ENCODE peak calls at places on chromosomes 2 and 18, in eight cellular contexts. One of them, this sample, is unnamed.

GRCh38 chr2:223889133-223889769 is 51.9 kb upstream of the AP1S3 start:
- DNase-seq in PC-3: no peak
- DNase-seq in OCI-LY7: no peak
- DNase-seq in HCT116: no peak
- DNase-seq in GM23338: no peak
- DNase-seq in hepatocyte: no peak
- DNase-seq in MM.1S: no peak
- DNase-seq in GM23248: no peak
- DNase-seq in this sample: no peak

GRCh38 chr2:3704647-3705046 is 1.3 kb downstream of the DCDC2C start:
- DNase-seq in PC-3: no peak
- DNase-seq in OCI-LY7: no peak
- DNase-seq in HCT116: no peak
- DNase-seq in GM23338: peak; percentile 3
- DNase-seq in hepatocyte: no peak
- DNase-seq in MM.1S: no peak
- DNase-seq in GM23248: no peak
- DNase-seq in this sample: peak; percentile 37

GRCh38 chr2:39483530-39483929 is 46.4 kb upstream of the MAP4K3 start:
- DNase-seq in PC-3: no peak
- DNase-seq in OCI-LY7: no peak
- DNase-seq in HCT116: no peak
- DNase-seq in GM23338: no peak
- DNase-seq in hepatocyte: no peak
- DNase-seq in MM.1S: no peak
- DNase-seq in GM23248: no peak
- DNase-seq in this sample: no peak

GRCh38 chr2:46020416-46020815 is 276.8 kb upstream of the EPAS1 start:
- DNase-seq in PC-3: peak; percentile 48
- DNase-seq in OCI-LY7: no peak
- DNase-seq in HCT116: no peak
- DNase-seq in GM23338: no peak
- DNase-seq in hepatocyte: no peak
- DNase-seq in MM.1S: no peak
- DNase-seq in GM23248: peak; percentile 58
- DNase-seq in this sample: no peak

GRCh38 chr18:36593001-36593400 is 235.8 kb downstream of the TPGS2 start:
- DNase-seq in PC-3: no peak
- DNase-seq in OCI-LY7: no peak
- DNase-seq in HCT116: no peak
- DNase-seq in GM23338: no peak
- DNase-seq in hepatocyte: no peak
- DNase-seq in MM.1S: no peak
- DNase-seq in GM23248: peak; percentile 40
- DNase-seq in this sample: no peak

GRCh38 chr18:63132819-63133200 is 186.8 kb downstream of the BCL2 start:
- DNase-seq in PC-3: peak; percentile 7
- DNase-seq in OCI-LY7: no peak
- DNase-seq in HCT116: no peak
- DNase-seq in GM23338: no peak
- DNase-seq in hepatocyte: peak; percentile 13
- DNase-seq in MM.1S: no peak
- DNase-seq in GM23248: no peak
- DNase-seq in this sample: no peak

GRCh38 chr2:15554525-15555218 is 6.5 kb downstream of the NBAS start:
- DNase-seq in PC-3: no peak
- DNase-seq in OCI-LY7: no peak
- DNase-seq in HCT116: no peak
- DNase-seq in GM23338: no peak
- DNase-seq in hepatocyte: no peak
- DNase-seq in MM.1S: no peak
- DNase-seq in GM23248: peak; percentile 16
- DNase-seq in this sample: no peak

GRCh38 chr2:127049927-127050802 is 56.8 kb downstream of the BIN1 start:
- DNase-seq in PC-3: peak; percentile 54
- DNase-seq in OCI-LY7: peak; percentile 52
- DNase-seq in HCT116: no peak
- DNase-seq in GM23338: peak; percentile 82
- DNase-seq in hepatocyte: peak; percentile 88
- DNase-seq in MM.1S: peak; percentile 33
- DNase-seq in GM23248: peak; percentile 75
- DNase-seq in this sample: peak; percentile 81

GRCh38 chr2:119553687-119554344 is 9.6 kb downstream of the CFAP221 start:
- DNase-seq in PC-3: no peak
- DNase-seq in OCI-LY7: no peak
- DNase-seq in HCT116: no peak
- DNase-seq in GM23338: no peak
- DNase-seq in hepatocyte: no peak
- DNase-seq in MM.1S: no peak
- DNase-seq in GM23248: no peak
- DNase-seq in this sample: no peak

GRCh38 chr18:63867368-63867767 is 20.1 kb upstream of the SERPINB2 start:
- DNase-seq in PC-3: no peak
- DNase-seq in OCI-LY7: no peak
- DNase-seq in HCT116: no peak
- DNase-seq in GM23338: no peak
- DNase-seq in hepatocyte: no peak
- DNase-seq in MM.1S: no peak
- DNase-seq in GM23248: peak; percentile 17
- DNase-seq in this sample: no peak

GRCh38 chr2:70674636-70675430 is 93.2 kb downstream of the ADD2 start:
- DNase-seq in PC-3: no peak
- DNase-seq in OCI-LY7: no peak
- DNase-seq in HCT116: no peak
- DNase-seq in GM23338: no peak
- DNase-seq in hepatocyte: no peak
- DNase-seq in MM.1S: no peak
- DNase-seq in GM23248: no peak
- DNase-seq in this sample: no peak

GRCh38 chr2:207046642-207047213 is 107.4 kb downstream of the CPO start:
- DNase-seq in PC-3: peak; percentile 33
- DNase-seq in OCI-LY7: no peak
- DNase-seq in HCT116: no peak
- DNase-seq in GM23338: no peak
- DNase-seq in hepatocyte: no peak
- DNase-seq in MM.1S: peak; percentile 40
- DNase-seq in GM23248: peak; percentile 70
- DNase-seq in this sample: no peak

GRCh38 chr2:138071720-138072719 is 107.7 kb downstream of the HNMT start:
- DNase-seq in PC-3: peak; percentile 97
- DNase-seq in OCI-LY7: no peak
- DNase-seq in HCT116: no peak
- DNase-seq in GM23338: no peak
- DNase-seq in hepatocyte: peak; percentile 41
- DNase-seq in MM.1S: no peak
- DNase-seq in GM23248: no peak
- DNase-seq in this sample: peak; percentile 80

GRCh38 chr18:40949138-40949949 is 1005.7 kb upstream of the PIK3C3 start:
- DNase-seq in PC-3: no peak
- DNase-seq in OCI-LY7: no peak
- DNase-seq in HCT116: no peak
- DNase-seq in GM23338: no peak
- DNase-seq in hepatocyte: no peak
- DNase-seq in MM.1S: no peak
- DNase-seq in GM23248: peak; percentile 1
- DNase-seq in this sample: no peak

GRCh38 chr2:233976087-233976486 is 58.9 kb downstream of the TRPM8 start:
- DNase-seq in PC-3: peak; percentile 20
- DNase-seq in OCI-LY7: no peak
- DNase-seq in HCT116: no peak
- DNase-seq in GM23338: no peak
- DNase-seq in hepatocyte: no peak
- DNase-seq in MM.1S: no peak
- DNase-seq in GM23248: no peak
- DNase-seq in this sample: no peak

GRCh38 chr2:233979748-233980147 is 62.6 kb downstream of the TRPM8 start:
- DNase-seq in PC-3: peak; percentile 55
- DNase-seq in OCI-LY7: no peak
- DNase-seq in HCT116: no peak
- DNase-seq in GM23338: no peak
- DNase-seq in hepatocyte: no peak
- DNase-seq in MM.1S: no peak
- DNase-seq in GM23248: peak; percentile 42
- DNase-seq in this sample: no peak

GRCh38 chr2:233977296-233977837 is 60.2 kb downstream of the TRPM8 start:
- DNase-seq in PC-3: no peak
- DNase-seq in OCI-LY7: no peak
- DNase-seq in HCT116: no peak
- DNase-seq in GM23338: peak; percentile 26
- DNase-seq in hepatocyte: no peak
- DNase-seq in MM.1S: no peak
- DNase-seq in GM23248: no peak
- DNase-seq in this sample: peak; percentile 24

GRCh38 chr2:233974530-233975071 is 57.4 kb downstream of the TRPM8 start:
- DNase-seq in PC-3: peak; percentile 96
- DNase-seq in OCI-LY7: no peak
- DNase-seq in HCT116: peak; percentile 98
- DNase-seq in GM23338: no peak
- DNase-seq in hepatocyte: peak; percentile 71
- DNase-seq in MM.1S: no peak
- DNase-seq in GM23248: peak; percentile 93
- DNase-seq in this sample: no peak

DNA sequence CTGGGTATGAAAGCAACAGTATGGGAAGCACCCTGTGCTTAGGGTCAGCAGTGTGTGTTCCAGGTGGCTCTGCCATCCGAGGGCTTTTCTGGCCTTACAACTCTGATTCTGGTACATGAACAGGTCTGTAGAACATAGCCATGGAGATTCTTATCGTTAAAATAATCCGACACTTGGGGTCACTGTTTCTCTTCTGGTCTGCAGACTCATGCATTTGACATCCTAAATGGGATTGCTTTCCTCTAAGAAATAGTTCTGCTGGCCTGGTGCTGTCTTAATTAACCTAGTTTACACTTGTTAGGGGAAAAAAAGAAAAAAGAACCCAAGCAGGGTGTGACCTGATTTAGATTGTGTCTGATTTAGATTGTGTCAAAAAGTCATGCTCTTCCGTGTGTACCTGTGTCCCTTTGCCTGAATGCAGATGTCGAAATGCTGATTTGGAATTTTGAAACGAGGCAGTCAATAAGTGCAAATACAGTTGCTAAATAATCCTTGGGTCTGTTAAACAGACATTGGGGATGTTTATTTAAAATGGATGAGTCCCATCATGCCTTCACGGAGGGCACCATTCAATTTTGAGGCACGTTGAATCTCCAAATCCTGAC is 59.6 kb downstream of the TRPM8 start:
- DNase-seq in PC-3: peak; percentile 85
- DNase-seq in OCI-LY7: peak; percentile 41
- DNase-seq in HCT116: peak; percentile 62
- DNase-seq in GM23338: peak; percentile 69
- DNase-seq in hepatocyte: peak; percentile 63
- DNase-seq in MM.1S: peak; percentile 18
- DNase-seq in GM23248: peak; percentile 75
- DNase-seq in this sample: peak; percentile 68
- TF ChIP-seq EZH2phosphoT487 in PC-3: no peak
- TF ChIP-seq EZH2phosphoT487 in OCI-LY7: no peak
- TF ChIP-seq EZH2phosphoT487 in HCT116: no peak
- TF ChIP-seq EZH2phosphoT487 in GM23338: no peak
- TF ChIP-seq EZH2phosphoT487 in hepatocyte: no peak
- TF ChIP-seq EZH2phosphoT487 in MM.1S: no peak
- TF ChIP-seq EZH2phosphoT487 in GM23248: no peak
- TF ChIP-seq EZH2phosphoT487 in this sample: no peak

DNA sequence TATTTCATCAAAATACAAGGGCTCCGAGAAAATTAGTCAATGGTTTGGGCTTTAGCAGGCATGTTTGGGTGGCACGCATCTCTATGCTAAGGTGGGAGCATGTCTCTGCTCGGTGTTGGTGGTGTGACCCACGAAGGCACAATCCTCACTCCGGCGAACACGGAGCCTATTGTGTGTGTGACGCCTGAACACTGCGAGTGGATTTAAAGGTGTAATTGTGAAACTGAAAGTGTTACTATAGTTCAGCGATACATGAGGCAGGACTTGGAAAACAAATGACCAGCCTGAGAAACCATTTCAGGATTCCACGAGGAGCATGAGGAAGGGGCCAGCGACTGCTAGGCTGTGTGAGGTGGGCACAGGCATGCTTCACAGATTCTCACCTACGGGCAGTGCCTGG is 41.7 kb upstream of the LDLRAD4 start:
- DNase-seq in PC-3: no peak
- DNase-seq in OCI-LY7: no peak
- DNase-seq in HCT116: no peak
- DNase-seq in GM23338: no peak
- DNase-seq in hepatocyte: no peak
- DNase-seq in MM.1S: no peak
- DNase-seq in GM23248: no peak
- DNase-seq in this sample: no peak
- H3K27ac ChIP-seq in PC-3: no peak overlapping the region
- H3K27ac ChIP-seq in OCI-LY7: no peak overlapping the region
- H3K27ac ChIP-seq in HCT116: no peak overlapping the region
- H3K27ac ChIP-seq in GM23338: no peak overlapping the region
- H3K27ac ChIP-seq in hepatocyte: no peak overlapping the region
- H3K27ac ChIP-seq in MM.1S: no peak overlapping the region
- H3K27ac ChIP-seq in GM23248: no peak overlapping the region
- H3K27ac ChIP-seq in this sample: no peak overlapping the region

GRCh38 chr2:287471-287885 is 413 bp downstream of the ALKAL2 start:
- DNase-seq in PC-3: no peak
- DNase-seq in OCI-LY7: no peak
- DNase-seq in HCT116: no peak
- DNase-seq in GM23338: peak; percentile 67
- DNase-seq in hepatocyte: peak; percentile 59
- DNase-seq in MM.1S: no peak
- DNase-seq in GM23248: peak; percentile 42
- DNase-seq in this sample: peak; percentile 68

GRCh38 chr2:290090-290722 is 2.3 kb upstream of the ALKAL2 start:
- DNase-seq in PC-3: peak; percentile 80
- DNase-seq in OCI-LY7: no peak
- DNase-seq in HCT116: no peak
- DNase-seq in GM23338: peak; percentile 80
- DNase-seq in hepatocyte: peak; percentile 83
- DNase-seq in MM.1S: no peak
- DNase-seq in GM23248: peak; percentile 81
- DNase-seq in this sample: peak; percentile 81

GRCh38 chr2:288002-288742 is at the start of gene ALKAL2:
- DNase-seq in PC-3: no peak
- DNase-seq in OCI-LY7: no peak
- DNase-seq in HCT116: no peak
- DNase-seq in GM23338: peak; percentile 56
- DNase-seq in hepatocyte: peak; percentile 43
- DNase-seq in MM.1S: no peak
- DNase-seq in GM23248: peak; percentile 46
- DNase-seq in this sample: peak; percentile 66

GRCh38 chr2:289362-290089 is 1.6 kb upstream of the ALKAL2 start:
- DNase-seq in PC-3: peak; percentile 25
- DNase-seq in OCI-LY7: no peak
- DNase-seq in HCT116: no peak
- DNase-seq in GM23338: peak; percentile 57
- DNase-seq in hepatocyte: peak; percentile 23
- DNase-seq in MM.1S: no peak
- DNase-seq in GM23248: peak; percentile 45
- DNase-seq in this sample: peak; percentile 55

GRCh38 chr2:288743-289361 is 961 bp upstream of the ALKAL2 start:
- DNase-seq in PC-3: no peak
- DNase-seq in OCI-LY7: no peak
- DNase-seq in HCT116: no peak
- DNase-seq in GM23338: peak; percentile 71
- DNase-seq in hepatocyte: peak; percentile 23
- DNase-seq in MM.1S: no peak
- DNase-seq in GM23248: no peak
- DNase-seq in this sample: peak; percentile 23
- TF ChIP-seq EZH2phosphoT487 in PC-3: no peak
- TF ChIP-seq EZH2phosphoT487 in OCI-LY7: no peak
- TF ChIP-seq EZH2phosphoT487 in HCT116: no peak
- TF ChIP-seq EZH2phosphoT487 in GM23338: no peak
- TF ChIP-seq EZH2phosphoT487 in hepatocyte: peak; percentile 60
- TF ChIP-seq EZH2phosphoT487 in MM.1S: no peak
- TF ChIP-seq EZH2phosphoT487 in GM23248: no peak
- TF ChIP-seq EZH2phosphoT487 in this sample: peak; percentile 71

GRCh38 chr2:172380436-172381274 is 46.7 kb upstream of the ITGA6 start:
- DNase-seq in PC-3: no peak
- DNase-seq in OCI-LY7: no peak
- DNase-seq in HCT116: no peak
- DNase-seq in GM23338: peak; percentile 94
- DNase-seq in hepatocyte: no peak
- DNase-seq in MM.1S: no peak
- DNase-seq in GM23248: no peak
- DNase-seq in this sample: peak; percentile 73
- H3K27ac ChIP-seq in PC-3: no peak overlapping the region
- H3K27ac ChIP-seq in OCI-LY7: no peak overlapping the region
- H3K27ac ChIP-seq in HCT116: no peak overlapping the region
- H3K27ac ChIP-seq in GM23338: peak overlapping the region; percentile 99
- H3K27ac ChIP-seq in hepatocyte: no peak overlapping the region
- H3K27ac ChIP-seq in MM.1S: no peak overlapping the region
- H3K27ac ChIP-seq in GM23248: no peak overlapping the region
- H3K27ac ChIP-seq in this sample: peak overlapping the region; percentile 93